ENCODE peak calls at places on chromosome 13, in five cellular contexts. One of them, this sample, is unnamed.
A peak's percentile ranks its signal among the peaks of the same experiment; 100 is the strongest.

GRCh38 chr13:99617474-99618255 is 116.4 kb downstream of the TM9SF2 start:
- DNase-seq in left ventricle myocardium inferior: no peak
- DNase-seq in ascending aorta: no peak
- DNase-seq in mammary epithelial cell: no peak
- DNase-seq in uterus: no peak
- DNase-seq in this sample: no peak

GRCh38 chr13:80010846-80011245 is 330.1 kb downstream of the SPRY2 start:
- DNase-seq in uterus: no peak
- DNase-seq in mammary epithelial cell: no peak
- DNase-seq in ascending aorta: no peak
- DNase-seq in left ventricle myocardium inferior: no peak
- DNase-seq in this sample: no peak

GRCh38 chr13:19838726-19839342 is 24.6 kb downstream of the ZMYM5 start:
- DNase-seq in mammary epithelial cell: no peak
- DNase-seq in ascending aorta: no peak
- DNase-seq in uterus: no peak
- DNase-seq in left ventricle myocardium inferior: no peak
- DNase-seq in this sample: no peak

GRCh38 chr13:114035186-114035582 is 61.3 kb upstream of the C13orf46 start:
- DNase-seq in uterus: no peak
- DNase-seq in ascending aorta: no peak
- DNase-seq in left ventricle myocardium inferior: no peak
- DNase-seq in mammary epithelial cell: no peak
- DNase-seq in this sample: no peak

GRCh38 chr13:24253520-24254150 is 55.7 kb upstream of the C1QTNF9 start:
- DNase-seq in uterus: no peak
- DNase-seq in mammary epithelial cell: no peak
- DNase-seq in left ventricle myocardium inferior: no peak
- DNase-seq in ascending aorta: no peak
- DNase-seq in this sample: no peak

GRCh38 chr13:111390522-111391270 is 70.3 kb downstream of the TEX29 start:
- DNase-seq in mammary epithelial cell: no peak
- DNase-seq in uterus: no peak
- DNase-seq in ascending aorta: no peak
- DNase-seq in left ventricle myocardium inferior: no peak
- DNase-seq in this sample: no peak

GRCh38 chr13:49759503-49759902 is 33.0 kb downstream of the KPNA3 start:
- DNase-seq in uterus: no peak
- DNase-seq in left ventricle myocardium inferior: no peak
- DNase-seq in ascending aorta: no peak
- DNase-seq in mammary epithelial cell: no peak
- DNase-seq in this sample: no peak

GRCh38 chr13:52670726-52671125 is 18.1 kb downstream of the SUGT1 start:
- DNase-seq in mammary epithelial cell: no peak
- DNase-seq in ascending aorta: no peak
- DNase-seq in uterus: no peak
- DNase-seq in left ventricle myocardium inferior: no peak
- DNase-seq in this sample: no peak

GRCh38 chr13:110476220-110476617 is 85.3 kb downstream of the RAB20 start:
- DNase-seq in left ventricle myocardium inferior: no peak
- DNase-seq in uterus: no peak
- DNase-seq in ascending aorta: no peak
- DNase-seq in mammary epithelial cell: no peak
- DNase-seq in this sample: no peak

GRCh38 chr13:27619711-27620376 is 485 bp downstream of the LNX2 start:
- DNase-seq in uterus: peak; percentile 37
- DNase-seq in left ventricle myocardium inferior: peak; percentile 38
- DNase-seq in mammary epithelial cell: no peak
- DNase-seq in ascending aorta: peak; percentile 71
- DNase-seq in this sample: no peak

GRCh38 chr13:50544226-50544625 is 299.3 kb downstream of the DLEU7 start:
- DNase-seq in ascending aorta: no peak
- DNase-seq in mammary epithelial cell: no peak
- DNase-seq in left ventricle myocardium inferior: no peak
- DNase-seq in uterus: no peak
- DNase-seq in this sample: no peak

GRCh38 chr13:79522583-79522982 is 41.6 kb downstream of the NDFIP2 start:
- DNase-seq in left ventricle myocardium inferior: no peak
- DNase-seq in uterus: no peak
- DNase-seq in mammary epithelial cell: peak; percentile 55
- DNase-seq in ascending aorta: no peak
- DNase-seq in this sample: no peak

GRCh38 chr13:23421596-23421995 is 11.9 kb downstream of the SACS start:
- DNase-seq in left ventricle myocardium inferior: no peak
- DNase-seq in uterus: no peak
- DNase-seq in ascending aorta: no peak
- DNase-seq in mammary epithelial cell: no peak
- DNase-seq in this sample: no peak

GRCh38 chr13:99977912-99978780 is 3.4 kb upstream of the ZIC2 start:
- DNase-seq in left ventricle myocardium inferior: no peak
- DNase-seq in uterus: no peak
- DNase-seq in mammary epithelial cell: no peak
- DNase-seq in ascending aorta: no peak
- DNase-seq in this sample: no peak

GRCh38 chr13:70703755-70704154 is 595.5 kb upstream of the KLHL1 start:
- DNase-seq in ascending aorta: no peak
- DNase-seq in left ventricle myocardium inferior: no peak
- DNase-seq in uterus: no peak
- DNase-seq in mammary epithelial cell: no peak
- DNase-seq in this sample: no peak

GRCh38 chr13:112477070-112477619 is 101.0 kb downstream of the SPACA7 start:
- DNase-seq in uterus: no peak
- DNase-seq in mammary epithelial cell: no peak
- DNase-seq in left ventricle myocardium inferior: no peak
- DNase-seq in ascending aorta: no peak
- DNase-seq in this sample: no peak

GRCh38 chr13:108328848-108329247 is 59.3 kb downstream of the TNFSF13B start:
- DNase-seq in mammary epithelial cell: peak; percentile 6
- DNase-seq in uterus: no peak
- DNase-seq in ascending aorta: no peak
- DNase-seq in left ventricle myocardium inferior: no peak
- DNase-seq in this sample: no peak

GRCh38 chr13:70960841-70961443 is 852.7 kb upstream of the KLHL1 start:
- DNase-seq in ascending aorta: no peak
- DNase-seq in mammary epithelial cell: peak; percentile 5
- DNase-seq in uterus: no peak
- DNase-seq in left ventricle myocardium inferior: no peak
- DNase-seq in this sample: no peak

GRCh38 chr13:99528547-99528946 is 27.3 kb downstream of the TM9SF2 start:
- DNase-seq in left ventricle myocardium inferior: no peak
- DNase-seq in mammary epithelial cell: no peak
- DNase-seq in uterus: no peak
- DNase-seq in ascending aorta: no peak
- DNase-seq in this sample: no peak

GRCh38 chr13:60143775-60144174 is 20.0 kb downstream of the DIAPH3 start:
- DNase-seq in mammary epithelial cell: no peak
- DNase-seq in ascending aorta: no peak
- DNase-seq in uterus: no peak
- DNase-seq in left ventricle myocardium inferior: no peak
- DNase-seq in this sample: no peak

GRCh38 chr13:28031220-28031903 is 42.9 kb upstream of the URAD start:
- DNase-seq in left ventricle myocardium inferior: peak; percentile 23
- DNase-seq in uterus: no peak
- DNase-seq in mammary epithelial cell: no peak
- DNase-seq in ascending aorta: no peak
- DNase-seq in this sample: no peak

GRCh38 chr13:113639661-113640262 is 18.2 kb downstream of the ATP4B start:
- DNase-seq in mammary epithelial cell: no peak
- DNase-seq in left ventricle myocardium inferior: peak; percentile 35
- DNase-seq in ascending aorta: peak; percentile 24
- DNase-seq in uterus: no peak
- DNase-seq in this sample: no peak

GRCh38 chr13:58712191-58712590 is 1080.6 kb downstream of the PCDH17 start:
- DNase-seq in ascending aorta: no peak
- DNase-seq in mammary epithelial cell: no peak
- DNase-seq in uterus: no peak
- DNase-seq in left ventricle myocardium inferior: no peak
- DNase-seq in this sample: no peak

GRCh38 chr13:110774051-110774450 is 60.6 kb downstream of the ING1 start:
- DNase-seq in uterus: no peak
- DNase-seq in left ventricle myocardium inferior: no peak
- DNase-seq in ascending aorta: no peak
- DNase-seq in mammary epithelial cell: no peak
- DNase-seq in this sample: no peak

GRCh38 chr13:45545686-45546409 is 69.7 kb downstream of the ERICH6B start:
- DNase-seq in uterus: no peak
- DNase-seq in mammary epithelial cell: no peak
- DNase-seq in ascending aorta: no peak
- DNase-seq in left ventricle myocardium inferior: no peak
- DNase-seq in this sample: no peak

GRCh38 chr13:102091231-102091630 is 310.6 kb downstream of the FGF14 start:
- DNase-seq in mammary epithelial cell: peak; percentile 49
- DNase-seq in left ventricle myocardium inferior: no peak
- DNase-seq in uterus: no peak
- DNase-seq in ascending aorta: no peak
- DNase-seq in this sample: no peak

GRCh38 chr13:79861731-79862130 is 380.8 kb downstream of the NDFIP2 start:
- DNase-seq in left ventricle myocardium inferior: no peak
- DNase-seq in mammary epithelial cell: no peak
- DNase-seq in uterus: no peak
- DNase-seq in ascending aorta: no peak
- DNase-seq in this sample: no peak

GRCh38 chr13:102405499-102406079 is 3.7 kb upstream of the FGF14 start:
- DNase-seq in left ventricle myocardium inferior: no peak
- DNase-seq in mammary epithelial cell: peak; percentile 3
- DNase-seq in uterus: no peak
- DNase-seq in ascending aorta: no peak
- DNase-seq in this sample: no peak

GRCh38 chr13:36847541-36848045 is 28.6 kb downstream of the RFXAP start:
- DNase-seq in left ventricle myocardium inferior: no peak
- DNase-seq in mammary epithelial cell: no peak
- DNase-seq in uterus: no peak
- DNase-seq in ascending aorta: no peak
- DNase-seq in this sample: no peak

GRCh38 chr13:36850790-36851438 is 31.9 kb downstream of the RFXAP start:
- DNase-seq in mammary epithelial cell: no peak
- DNase-seq in uterus: no peak
- DNase-seq in ascending aorta: no peak
- DNase-seq in left ventricle myocardium inferior: no peak
- DNase-seq in this sample: no peak

GRCh38 chr13:36848228-36848982 is 29.4 kb downstream of the RFXAP start:
- DNase-seq in left ventricle myocardium inferior: no peak
- DNase-seq in uterus: no peak
- DNase-seq in mammary epithelial cell: no peak
- DNase-seq in ascending aorta: no peak
- DNase-seq in this sample: no peak
- H3K27ac ChIP-seq in left ventricle myocardium inferior: peak overlapping the region; percentile 34
- H3K27ac ChIP-seq in uterus: no peak overlapping the region
- H3K27ac ChIP-seq in mammary epithelial cell: no peak overlapping the region
- H3K27ac ChIP-seq in ascending aorta: peak overlapping the region; percentile 45
- H3K27ac ChIP-seq in this sample: no peak overlapping the region

GRCh38 chr13:47121092-47121763 is 224.4 kb upstream of the HTR2A start:
- DNase-seq in uterus: no peak
- DNase-seq in left ventricle myocardium inferior: no peak
- DNase-seq in ascending aorta: no peak
- DNase-seq in mammary epithelial cell: peak; percentile 21
- DNase-seq in this sample: no peak

GRCh38 chr13:47126432-47126831 is 229.6 kb upstream of the HTR2A start:
- DNase-seq in mammary epithelial cell: no peak
- DNase-seq in left ventricle myocardium inferior: no peak
- DNase-seq in ascending aorta: no peak
- DNase-seq in uterus: no peak
- DNase-seq in this sample: no peak
- TF ChIP-seq CTCF in mammary epithelial cell: no peak
- TF ChIP-seq CTCF in left ventricle myocardium inferior: no peak
- TF ChIP-seq CTCF in ascending aorta: no peak
- TF ChIP-seq CTCF in uterus: no peak
- TF ChIP-seq CTCF in this sample: no peak

GRCh38 chr13:55038230-55038629 is 2009.6 kb downstream of the OLFM4 start:
- DNase-seq in left ventricle myocardium inferior: no peak
- DNase-seq in ascending aorta: no peak
- DNase-seq in mammary epithelial cell: no peak
- DNase-seq in uterus: no peak
- DNase-seq in this sample: no peak
- H3K27ac ChIP-seq in left ventricle myocardium inferior: no peak overlapping the region
- H3K27ac ChIP-seq in ascending aorta: no peak overlapping the region
- H3K27ac ChIP-seq in mammary epithelial cell: no peak overlapping the region
- H3K27ac ChIP-seq in uterus: no peak overlapping the region
- H3K27ac ChIP-seq in this sample: no peak overlapping the region

GRCh38 chr13:25575562-25575961 is 203.8 kb downstream of the ATP8A2 start:
- DNase-seq in left ventricle myocardium inferior: no peak
- DNase-seq in ascending aorta: no peak
- DNase-seq in uterus: no peak
- DNase-seq in mammary epithelial cell: no peak
- DNase-seq in this sample: no peak

GRCh38 chr13:25570185-25570584 is 198.4 kb downstream of the ATP8A2 start:
- DNase-seq in uterus: no peak
- DNase-seq in ascending aorta: no peak
- DNase-seq in left ventricle myocardium inferior: no peak
- DNase-seq in mammary epithelial cell: no peak
- DNase-seq in this sample: no peak

GRCh38 chr13:25571237-25571636 is 199.5 kb downstream of the ATP8A2 start:
- DNase-seq in uterus: no peak
- DNase-seq in left ventricle myocardium inferior: no peak
- DNase-seq in mammary epithelial cell: no peak
- DNase-seq in ascending aorta: no peak
- DNase-seq in this sample: no peak

DNA sequence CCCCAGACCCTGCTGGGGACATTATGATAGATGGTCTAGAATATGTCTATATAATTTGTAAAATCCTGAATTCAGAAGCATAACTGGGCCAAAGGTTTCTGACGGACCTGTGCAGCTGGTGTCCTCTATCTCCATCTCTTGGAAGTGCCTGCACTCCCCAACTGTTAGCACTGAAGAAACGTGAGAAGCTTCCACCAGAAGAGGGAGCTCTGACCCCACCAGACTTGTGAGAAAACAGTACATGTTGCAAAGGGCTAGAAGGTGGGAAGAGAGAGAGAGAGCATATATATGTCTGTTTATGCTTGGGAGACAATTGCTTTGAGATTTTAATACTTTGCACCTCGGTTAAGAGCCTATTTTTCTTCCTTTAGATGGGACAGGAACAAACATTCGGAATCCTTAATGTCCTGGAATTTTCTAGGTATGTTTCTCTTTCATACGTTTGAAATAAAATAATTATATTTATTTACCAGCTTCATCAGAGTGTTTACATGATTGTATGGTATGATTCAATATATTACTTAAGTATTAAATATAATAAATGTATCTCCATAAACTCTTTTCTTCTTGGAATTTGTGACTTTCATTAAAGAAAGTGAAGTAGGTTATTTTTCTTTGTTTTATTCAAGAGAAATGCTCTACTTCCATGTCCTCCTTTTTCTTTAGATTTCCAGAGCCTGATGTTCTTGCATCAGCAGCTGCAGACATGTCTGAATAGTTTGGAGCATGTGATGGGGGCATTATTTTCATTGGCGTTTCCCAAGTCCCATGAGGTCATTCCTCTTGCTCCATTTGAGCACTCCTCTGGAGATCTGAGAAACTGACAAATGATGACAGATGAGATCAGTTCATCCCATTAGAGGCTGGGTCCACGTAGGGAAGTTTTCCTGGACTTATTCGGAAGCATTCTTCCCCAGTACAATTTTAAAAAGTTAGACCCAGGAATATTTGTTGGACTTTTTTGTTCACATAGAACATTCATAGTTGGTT is 203.0 kb downstream of the ATP8A2 start:
- DNase-seq in left ventricle myocardium inferior: peak; percentile 56
- DNase-seq in ascending aorta: peak; percentile 79
- DNase-seq in uterus: peak; percentile 22
- DNase-seq in mammary epithelial cell: peak; percentile 76
- DNase-seq in this sample: no peak
- TF ChIP-seq CTCF in left ventricle myocardium inferior: peak; percentile 87
- TF ChIP-seq CTCF in ascending aorta: peak; percentile 82
- TF ChIP-seq CTCF in uterus: peak; percentile 47
- TF ChIP-seq CTCF in mammary epithelial cell: peak; percentile 96
- TF ChIP-seq CTCF in this sample: peak; percentile 63

GRCh38 chr13:21046203-21046602 is 15.2 kb downstream of the LATS2 start:
- DNase-seq in left ventricle myocardium inferior: no peak
- DNase-seq in mammary epithelial cell: no peak
- DNase-seq in ascending aorta: no peak
- DNase-seq in uterus: no peak
- DNase-seq in this sample: no peak
- H3K27ac ChIP-seq in left ventricle myocardium inferior: peak overlapping the region; percentile 75
- H3K27ac ChIP-seq in mammary epithelial cell: no peak overlapping the region
- H3K27ac ChIP-seq in ascending aorta: no peak overlapping the region
- H3K27ac ChIP-seq in uterus: no peak overlapping the region
- H3K27ac ChIP-seq in this sample: no peak overlapping the region